ENCODE peak calls at places on chromosomes 7 and 10, in eight cellular contexts. N is upper lobe of left lung, C is stomach, J is IMR-90, U is HCT116, L is prostate gland, Q is suprapubic skin, Y is body of pancreas. G is an unnamed sample. For H3K27me3, the result is how much of the 10 kb centered on the place peaks cover.

GRCh38 chr7:28408974-28409715 is 3.2 kb upstream of the CREB5 start:
- DNase-seq in N (peak), C (peak), J (peak), U (peak), L (peak), Q (peak), Y (peak), G (peak)

GRCh38 chr10:59148701-59149100 is 27.7 kb upstream of the PHYHIPL start:
- DNase-seq in N (no peak), C (no peak), J (no peak), U (no peak), L (no peak), Q (no peak), Y (no peak), G (no peak)

GRCh38 chr7:28091190-28091589 is 89.4 kb downstream of the JAZF1 start:
- DNase-seq in N (no peak), C (no peak), J (no peak), U (no peak), L (no peak), Q (no peak), Y (no peak), G (no peak)

GRCh38 chr10:62502995-62503613 is 128.9 kb downstream of the ZNF365 start:
- DNase-seq in N (peak), C (no peak), J (no peak), U (no peak), L (no peak), Q (no peak), Y (no peak), G (no peak)

GRCh38 chr10:77504870-77505257 is 132.7 kb downstream of the KCNMA1 start:
- DNase-seq in N (peak), C (no peak), J (peak), U (peak), L (no peak), Q (no peak), Y (peak), G (no peak)

GRCh38 chr7:156131881-156132280 is 319.6 kb upstream of the SHH start:
- DNase-seq in N (no peak), C (no peak), J (no peak), U (no peak), L (no peak), Q (no peak), Y (no peak), G (no peak)

GRCh38 chr7:128904381-128905197 is 5.9 kb downstream of the KCP start:
- DNase-seq in N (no peak), C (no peak), J (peak), U (peak), L (no peak), Q (peak), Y (no peak), G (no peak)

GRCh38 chr10:124741922-124742417 is 2.2 kb downstream of the FAM53B start:
- DNase-seq in N (no peak), C (no peak), J (no peak), U (no peak), L (no peak), Q (peak), Y (no peak), G (no peak)

GRCh38 chr10:12594448-12594944 is 245.1 kb downstream of the CAMK1D start:
- DNase-seq in N (no peak), C (no peak), J (no peak), U (no peak), L (no peak), Q (no peak), Y (no peak), G (no peak)

GRCh38 chr10:43436291-43437140 is at the start of gene ZNF487:
- DNase-seq in N (peak), C (peak), J (peak), U (peak), L (peak), Q (peak), Y (peak), G (peak)

GRCh38 chr7:153445641-153446040 is 606.6 kb upstream of the DPP6 start:
- DNase-seq in N (no peak), C (no peak), J (no peak), U (no peak), L (no peak), Q (no peak), Y (no peak), G (no peak)

GRCh38 chr7:47690902-47691558 is 109.1 kb upstream of the TNS3 start:
- DNase-seq in N (no peak), C (no peak), J (peak), U (no peak), L (no peak), Q (peak), Y (no peak), G (no peak)

GRCh38 chr7:27997188-27997707 is 183.3 kb downstream of the JAZF1 start:
- DNase-seq in N (no peak), C (no peak), J (no peak), U (no peak), L (no peak), Q (no peak), Y (no peak), G (no peak)

GRCh38 chr10:11715815-11716494 is 26.2 kb upstream of the ECHDC3 start:
- DNase-seq in N (peak), C (peak), J (no peak), U (no peak), L (peak), Q (no peak), Y (peak), G (no peak)

DNA sequence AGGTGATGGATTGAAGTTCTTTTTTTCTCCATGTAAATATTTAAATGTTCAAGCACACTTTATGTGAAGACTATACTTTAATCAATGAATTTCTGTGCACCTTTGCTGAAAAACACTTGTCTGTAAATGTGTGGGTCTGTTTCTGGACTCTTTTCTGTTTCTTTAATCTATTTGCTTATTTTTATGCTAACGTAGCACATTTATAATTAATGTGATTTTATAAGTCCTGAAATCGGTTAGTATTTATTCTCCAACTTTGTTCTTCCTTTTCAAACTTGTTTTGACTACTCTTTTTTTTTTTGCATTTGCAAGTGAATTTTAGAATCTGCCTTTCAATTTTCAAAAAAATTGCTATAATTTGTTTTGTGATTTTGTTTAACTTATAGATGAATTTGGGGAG is 334.4 kb downstream of the ATRNL1 start:
- DNase-seq in N (no peak), C (no peak), J (no peak), U (no peak), L (no peak), Q (no peak), Y (no peak), G (no peak)
- TF ChIP-seq POLR2A in N (no peak), C (no peak), J (no peak), U (no peak), L (no peak), Q (no peak), Y (no peak), G (no peak)

GRCh38 chr7:100626055-100626454 is 13.7 kb downstream of the MOSPD3 start:
- DNase-seq in N (no peak), C (no peak), J (no peak), U (no peak), L (no peak), Q (no peak), Y (no peak), G (no peak)

GRCh38 chr7:100627238-100627549 is 14.2 kb downstream of the TFR2 start:
- DNase-seq in N (no peak), C (no peak), J (no peak), U (no peak), L (no peak), Q (no peak), Y (no peak), G (no peak)

GRCh38 chr7:100630066-100630465 is 11.3 kb downstream of the TFR2 start:
- DNase-seq in N (no peak), C (no peak), J (no peak), U (no peak), L (no peak), Q (no peak), Y (no peak), G (no peak)

GRCh38 chr7:100626530-100627237 is 14.3 kb downstream of the MOSPD3 start:
- DNase-seq in N (peak), C (peak), J (peak), U (peak), L (peak), Q (peak), Y (peak), G (no peak)

GRCh38 chr7:100629117-100629711 is 12.1 kb downstream of the TFR2 start:
- DNase-seq in N (peak), C (peak), J (no peak), U (peak), L (no peak), Q (no peak), Y (no peak), G (no peak)
- TF ChIP-seq CTCF in N (no peak), C (no peak), J (peak), U (peak), L (no peak), Q (peak), Y (no peak), G (no peak)

GRCh38 chr7:36119005-36119711 is 33.9 kb upstream of the EEPD1 start:
- DNase-seq in N (peak), C (peak), J (peak), U (no peak), L (peak), Q (no peak), Y (peak), G (peak)
- H3K27me3 ChIP-seq in N (under half), C (under half), J (under half), U (under half), L (under half), Q (under half), Y (under half), G (under half)

DNA sequence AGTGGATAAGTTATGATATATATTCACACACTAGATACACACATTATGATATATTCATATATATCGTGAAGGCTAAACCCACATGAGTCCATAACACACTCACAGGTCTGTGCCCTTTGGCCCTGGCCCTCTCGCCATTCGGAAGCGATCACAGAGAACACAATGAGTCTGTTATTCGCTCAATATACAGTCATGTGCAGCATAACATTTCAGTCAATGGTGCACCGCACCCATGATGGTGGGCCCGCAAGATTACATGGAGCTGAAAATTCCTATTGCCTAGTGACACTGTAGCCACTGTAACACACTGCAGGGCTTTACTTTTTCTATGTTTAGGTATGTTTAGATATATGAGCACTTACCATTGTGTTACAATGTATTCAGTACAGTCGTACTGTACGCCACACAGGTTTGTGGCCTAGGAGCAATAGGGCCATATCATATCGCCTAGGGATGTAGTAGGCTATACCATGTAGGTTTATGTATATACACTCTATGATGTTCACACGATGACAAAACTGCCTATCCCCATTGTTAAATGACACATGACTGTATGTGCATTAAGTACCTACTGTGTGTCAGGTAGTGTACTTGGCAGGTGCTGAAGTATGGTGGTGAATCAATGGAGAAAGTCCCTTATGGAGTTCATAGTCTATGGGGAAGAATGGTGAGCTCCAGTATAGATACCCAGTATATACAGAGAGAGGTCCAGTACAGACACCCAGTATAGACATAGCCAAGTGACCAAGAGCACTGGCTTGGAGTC is 198.8 kb upstream of the KLF14 start:
- DNase-seq in N (no peak), C (no peak), J (no peak), U (no peak), L (no peak), Q (no peak), Y (no peak), G (no peak)
- TF ChIP-seq POLR2A in N (no peak), C (no peak), J (no peak), U (no peak), L (no peak), Q (no peak), Y (no peak), G (no peak)

G was measured in esophagus squamous epithelium.